ENCODE peak calls at places on chromosome 14, in five cellular contexts. A is AG09319; B is fibroblast of the conjunctiva; E is iris pigment epithelial cell; T is stimulated activated CD4-positive, alpha-beta T cell treated with anti-CD3 and anti-CD28 coated beads, TNF-alpha, amount 100 ng/mL, for 4 hours. O is an unnamed sample.

GRCh38 chr14:96202441-96203094 is 2.1 kb upstream of the BDKRB2 start:
- DNase-seq in A (no peak), B (no peak), E (peak; percentile 20), T (no peak), O (no peak)

GRCh38 chr14:20714593-20715250 is 26.2 kb downstream of the ANG start:
- DNase-seq in A (no peak), B (peak; percentile 59), E (peak; percentile 59), T (no peak), O (peak; percentile 63)

GRCh38 chr14:96096639-96097610 is 57.8 kb downstream of the C14orf132 start:
- DNase-seq in A (no peak), B (no peak), E (no peak), T (no peak), O (no peak)

GRCh38 chr14:21017528-21018245 is 7.2 kb downstream of the NDRG2 start:
- DNase-seq in A (no peak), B (no peak), E (no peak), T (no peak), O (no peak)

GRCh38 chr14:23831591-23831990 is 122.0 kb upstream of the DHRS4 start:
- DNase-seq in A (no peak), B (no peak), E (no peak), T (no peak), O (peak; percentile 51)

GRCh38 chr14:105283899-105284298 is 16.9 kb downstream of the BRF1 start:
- DNase-seq in A (no peak), B (no peak), E (no peak), T (no peak), O (no peak)

GRCh38 chr14:94768521-94769412 is 1.1 kb downstream of the GSC start:
- DNase-seq in A (no peak), B (no peak), E (peak; percentile 10), T (no peak), O (no peak)

GRCh38 chr14:59585891-59586554 is 9.4 kb upstream of the CCDC175 start:
- DNase-seq in A (no peak), B (peak; percentile 5), E (peak; percentile 98), T (no peak), O (no peak)

GRCh38 chr14:95862243-95862642 is 14.4 kb upstream of the TUNAR start:
- DNase-seq in A (no peak), B (no peak), E (peak; percentile 8), T (no peak), O (no peak)

GRCh38 chr14:95063391-95063790 is 93.9 kb downstream of the DICER1 start:
- DNase-seq in A (no peak), B (no peak), E (no peak), T (no peak), O (no peak)

GRCh38 chr14:92475451-92476187 is 38.0 kb upstream of the RIN3 start:
- DNase-seq in A (peak; percentile 69), B (peak; percentile 70), E (peak; percentile 92), T (no peak), O (no peak)

GRCh38 chr14:40630471-40630870 is 976.2 kb upstream of the LRFN5 start:
- DNase-seq in A (no peak), B (no peak), E (no peak), T (no peak), O (no peak)

GRCh38 chr14:70873627-70874026 is 33.6 kb upstream of the PCNX1 start:
- DNase-seq in A (no peak), B (no peak), E (no peak), T (no peak), O (no peak)

GRCh38 chr14:93969082-93969828 is 7.1 kb downstream of the ASB2 start:
- DNase-seq in A (no peak), B (no peak), E (no peak), T (no peak), O (no peak)

GRCh38 chr14:105178069-105178867 is 2.8 kb downstream of the NUDT14 start:
- DNase-seq in A (no peak), B (no peak), E (no peak), T (no peak), O (no peak)

GRCh38 chr14:104087981-104088850 is 2.7 kb downstream of the ASPG start:
- DNase-seq in A (no peak), B (no peak), E (no peak), T (no peak), O (no peak)

GRCh38 chr14:55303646-55304277 is 32.5 kb downstream of the FBXO34 start:
- DNase-seq in A (no peak), B (peak; percentile 13), E (no peak), T (no peak), O (no peak)

GRCh38 chr14:104972301-104973211 is 5.6 kb downstream of the AHNAK2 start:
- DNase-seq in A (no peak), B (peak; percentile 72), E (peak; percentile 17), T (no peak), O (no peak)

GRCh38 chr14:64614214-64614613 is 64.5 kb downstream of the PPP1R36 start:
- DNase-seq in A (no peak), B (no peak), E (no peak), T (no peak), O (no peak)

GRCh38 chr14:95334044-95334443 is 14.3 kb upstream of the CLMN start:
- DNase-seq in A (no peak), B (no peak), E (no peak), T (no peak), O (no peak)

GRCh38 chr14:68604361-68604730 is 188.5 kb downstream of the ZFP36L1 start:
- DNase-seq in A (no peak), B (no peak), E (no peak), T (no peak), O (no peak)